ENCODE peak calls at places on chromosomes 2 and 18, in five cellular contexts. P is CD4-positive, alpha-beta T cell; Q is frontal cortex; T is endothelial cell; R is effector memory CD8-positive, alpha-beta T cell. U is an unnamed sample.

GRCh38 chr18:56684277-56684676 is 33.1 kb downstream of the WDR7 start:
- DNase-seq in R (no peak), T (no peak), Q (no peak), P (no peak), U (no peak)

GRCh38 chr2:46151582-46151981 is 145.6 kb upstream of the EPAS1 start:
- DNase-seq in R (no peak), T (no peak), Q (no peak), P (no peak), U (no peak)

GRCh38 chr2:173151671-173152398 is 76.2 kb downstream of the MAP3K20 start:
- DNase-seq in T (no peak), R (no peak), P (no peak), Q (no peak), U (no peak)

GRCh38 chr2:225667465-225667864 is 268.0 kb downstream of the NYAP2 start:
- DNase-seq in P (no peak), T (no peak), Q (no peak), R (no peak), U (peak)

GRCh38 chr2:9983413-9984216 is 32.1 kb downstream of the GRHL1 start:
- DNase-seq in P (no peak), Q (no peak), T (no peak), R (no peak), U (no peak)

GRCh38 chr18:12883684-12884520 is at the start of gene PTPN2:
- DNase-seq in Q (peak), R (peak), T (peak), P (peak), U (peak)

GRCh38 chr2:196538189-196538588 is 101.3 kb upstream of the CCDC150 start:
- DNase-seq in T (no peak), Q (no peak), R (no peak), P (no peak), U (no peak)

GRCh38 chr2:164430166-164430783 is 191.0 kb downstream of the GRB14 start:
- DNase-seq in P (no peak), T (peak), R (no peak), Q (no peak), U (peak)

GRCh38 chr2:58291726-58292430 is 50.8 kb upstream of the FANCL start:
- DNase-seq in R (no peak), Q (no peak), T (no peak), P (no peak), U (no peak)

GRCh38 chr2:203341741-203342310 is 13.6 kb downstream of the ABI2 start:
- DNase-seq in P (no peak), R (no peak), T (no peak), Q (no peak), U (no peak)

U was measured in NT2/D1.